ENCODE peak calls at places on chromosomes 2 and 18, in four cellular contexts. R, U, F and Q are unnamed samples.
A peak's percentile ranks its signal among the peaks of the same experiment; 100 is the strongest.

GRCh38 chr18:8272254-8272653 is 337.0 kb upstream of the RAB12 start:
- DNase-seq in F (no peak), U (no peak), R (no peak), Q (no peak)

GRCh38 chr2:159595410-159596046 is 20.8 kb downstream of the BAZ2B start:
- DNase-seq in F (no peak), U (no peak), R (peak; percentile 35), Q (no peak)

GRCh38 chr18:6743988-6744387 is 14.5 kb downstream of the ARHGAP28 start:
- DNase-seq in F (no peak), U (no peak), R (no peak), Q (no peak)

GRCh38 chr2:99803846-99804245 is 314.0 kb upstream of the REV1 start:
- DNase-seq in U (no peak), F (no peak), R (no peak), Q (no peak)

GRCh38 chr2:209331291-209331844 is 92.5 kb upstream of the MAP2 start:
- DNase-seq in R (peak; percentile 28), F (no peak), U (no peak), Q (peak; percentile 81)

GRCh38 chr2:16135913-16136310 is 195.6 kb downstream of the MYCN start:
- DNase-seq in U (no peak), R (no peak), F (no peak), Q (no peak)

GRCh38 chr2:505931-506330 is 171.3 kb downstream of the TMEM18 start:
- DNase-seq in R (no peak), U (peak; percentile 45), F (no peak), Q (no peak)

GRCh38 chr2:159044804-159045286 is 76.4 kb downstream of the TANC1 start:
- DNase-seq in U (no peak), R (no peak), F (no peak), Q (peak; percentile 72)

GRCh38 chr2:14427982-14428567 is 204.4 kb upstream of the LRATD1 start:
- DNase-seq in U (no peak), F (no peak), R (peak; percentile 53), Q (no peak)

GRCh38 chr2:31877008-31877407 is 133.8 kb downstream of the MEMO1 start:
- DNase-seq in U (no peak), F (no peak), R (peak; percentile 73), Q (no peak)

GRCh38 chr2:174901075-174901474 is 104.1 kb downstream of the CHN1 start:
- DNase-seq in R (peak; percentile 36), U (no peak), F (no peak), Q (peak; percentile 29)

GRCh38 chr18:32351014-32351413 is 119.7 kb downstream of the GAREM1 start:
- DNase-seq in R (peak; percentile 26), U (no peak), F (no peak), Q (no peak)

GRCh38 chr2:232389327-232389726 is 10.8 kb downstream of the ALPP start:
- DNase-seq in U (no peak), R (peak; percentile 6), F (no peak), Q (peak; percentile 70)

GRCh38 chr18:2905802-2906521 is 59.2 kb downstream of the EMILIN2 start:
- DNase-seq in U (peak; percentile 64), F (no peak), R (no peak), Q (peak; percentile 62)

GRCh38 chr2:161414385-161415040 is 1.6 kb upstream of the TBR1 start:
- DNase-seq in F (no peak), U (peak; percentile 67), R (peak; percentile 11), Q (peak; percentile 79)

GRCh38 chr2:224882291-224883171 is 159.7 kb downstream of the DOCK10 start:
- DNase-seq in U (no peak), F (no peak), R (peak; percentile 95), Q (no peak)

GRCh38 chr2:55338268-55338667 is 69.2 kb upstream of the MTIF2 start:
- DNase-seq in R (peak; percentile 67), F (no peak), U (no peak), Q (no peak)

GRCh38 chr18:56576826-56577573 is 61.4 kb downstream of the TXNL1 start:
- DNase-seq in U (no peak), F (no peak), R (peak; percentile 19), Q (peak; percentile 14)

GRCh38 chr18:66419400-66419799 is 184.5 kb downstream of the CDH19 start:
- DNase-seq in R (no peak), F (no peak), U (no peak), Q (no peak)

GRCh38 chr2:240983361-240983995 is 14.9 kb upstream of the SNED1 start:
- DNase-seq in U (peak; percentile 89), F (peak; percentile 68), R (peak; percentile 16), Q (peak; percentile 85)

GRCh38 chr2:64137567-64137966 is 6.7 kb downstream of the PELI1 start:
- DNase-seq in F (no peak), U (no peak), R (peak; percentile 26), Q (no peak)

GRCh38 chr2:170512271-170512670 is 202.9 kb upstream of the SP5 start:
- DNase-seq in U (no peak), R (no peak), F (no peak), Q (no peak)

GRCh38 chr2:101038455-101039255 is 36.6 kb downstream of the RPL31 start:
- DNase-seq in F (no peak), U (peak; percentile 57), R (no peak), Q (peak; percentile 75)

GRCh38 chr2:60413819-60414178 is 139.7 kb downstream of the BCL11A start:
- DNase-seq in F (no peak), R (no peak), U (no peak), Q (no peak)

GRCh38 chr2:237486819-237487448 is at the start of gene MLPH:
- DNase-seq in R (peak; percentile 43), U (no peak), F (no peak), Q (no peak)

GRCh38 chr2:20661981-20662937 is 4.7 kb upstream of the GDF7 start:
- DNase-seq in R (no peak), U (no peak), F (no peak), Q (no peak)

GRCh38 chr2:240564571-240565266 is 3.6 kb upstream of the RNPEPL1 start:
- DNase-seq in F (no peak), U (peak; percentile 16), R (peak; percentile 88), Q (no peak)

GRCh38 chr2:241865957-241866858 is 3.3 kb upstream of the RTP5 start:
- DNase-seq in R (peak; percentile 16), U (peak; percentile 63), F (no peak), Q (peak; percentile 67)

GRCh38 chr2:197576631-197577030 is 60.8 kb downstream of the MOB4 start:
- DNase-seq in R (peak; percentile 40), F (no peak), U (no peak), Q (peak; percentile 88)

GRCh38 chr18:48534364-48534763 is 4.5 kb upstream of the CTIF start:
- DNase-seq in R (peak; percentile 83), F (no peak), U (peak; percentile 13), Q (peak; percentile 27)

GRCh38 chr18:48535956-48536355 is 2.9 kb upstream of the CTIF start:
- DNase-seq in R (no peak), U (peak; percentile 14), F (no peak), Q (no peak)

GRCh38 chr18:48538531-48539405 is at the start of gene CTIF:
- DNase-seq in F (peak; percentile 93), U (peak; percentile 97), R (peak; percentile 96), Q (peak; percentile 100)

GRCh38 chr18:48533340-48534093 is 5.3 kb upstream of the CTIF start:
- DNase-seq in F (no peak), R (no peak), U (no peak), Q (peak; percentile 56)

GRCh38 chr18:48536516-48536915 is 2.3 kb upstream of the CTIF start:
- DNase-seq in U (peak; percentile 23), F (no peak), R (no peak), Q (no peak)
- H4K5ac ChIP-seq in U (no peak overlapping the region), F (no peak overlapping the region), R (no peak overlapping the region), Q (no peak overlapping the region)

GRCh38 chr2:187748958-187749357 is 194.7 kb upstream of the TFPI start:
- DNase-seq in R (no peak), U (no peak), F (no peak), Q (no peak)
- H3K18ac ChIP-seq in R (no peak overlapping the region), U (no peak overlapping the region), F (no peak overlapping the region), Q (no peak overlapping the region)

GRCh38 chr2:219571311-219572236 is at the start of gene OBSL1:
- DNase-seq in R (peak; percentile 70), U (peak; percentile 94), F (no peak), Q (peak; percentile 97)
- H4K5ac ChIP-seq in R (peak within 1 kb of the TSS; percentile 80), U (no peak within 1 kb of the TSS), F (peak within 1 kb of the TSS; percentile 79), Q (no peak within 1 kb of the TSS)

DNA sequence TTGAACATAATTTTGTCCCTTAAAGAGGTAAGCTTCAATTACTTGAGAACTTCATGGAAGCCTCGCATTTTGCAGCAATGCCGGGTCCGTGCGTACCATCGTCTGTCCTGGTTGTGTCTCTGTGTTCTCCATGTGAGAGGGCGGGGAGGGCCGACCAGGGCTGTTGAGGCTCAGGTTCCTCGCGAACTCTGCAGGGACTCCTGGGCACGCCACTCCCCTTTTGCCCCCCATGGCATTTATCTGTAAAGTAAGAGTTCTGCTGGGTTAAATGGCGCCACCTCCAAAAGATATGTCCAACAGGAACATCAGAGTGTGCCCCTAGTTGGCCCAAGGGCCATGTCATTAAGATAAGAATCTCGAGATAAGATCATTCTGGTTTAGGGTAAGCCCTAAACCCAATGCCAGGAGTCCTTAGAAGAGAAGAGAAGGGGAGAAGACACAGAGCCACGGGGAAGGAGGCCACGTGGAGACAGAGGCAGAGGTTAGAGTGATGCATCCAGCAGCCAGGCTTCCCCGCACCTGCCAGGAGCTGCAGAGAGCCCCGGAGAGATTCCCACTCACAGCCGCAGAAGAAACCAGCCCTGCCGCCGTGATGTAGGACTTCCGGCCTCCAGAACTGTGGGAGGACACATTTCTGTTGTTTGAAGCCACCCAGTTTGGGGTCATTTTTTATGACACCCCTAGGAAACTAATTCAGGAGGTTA is 156.2 kb downstream of the TWIST2 start:
- DNase-seq in U (no peak), R (no peak), F (no peak), Q (no peak)
- H3K18ac ChIP-seq in U (no peak overlapping the region), R (no peak overlapping the region), F (no peak overlapping the region), Q (no peak overlapping the region)

GRCh38 chr2:186460465-186460864 is 25.6 kb upstream of the ZC3H15 start:
- DNase-seq in U (no peak), R (peak; percentile 32), F (no peak), Q (peak; percentile 53)
- H4K5ac ChIP-seq in U (no peak overlapping the region), R (no peak overlapping the region), F (no peak overlapping the region), Q (no peak overlapping the region)

GRCh38 chr18:9987355-9987754 is 73.5 kb downstream of the VAPA start:
- DNase-seq in F (no peak), R (no peak), U (no peak), Q (no peak)

GRCh38 chr18:9984025-9984424 is 70.2 kb downstream of the VAPA start:
- DNase-seq in U (no peak), F (no peak), R (no peak), Q (no peak)

GRCh38 chr18:9987931-9988330 is 74.1 kb downstream of the VAPA start:
- DNase-seq in R (no peak), F (no peak), U (no peak), Q (no peak)

GRCh38 chr18:9986156-9986930 is 72.5 kb downstream of the VAPA start:
- DNase-seq in F (no peak), R (no peak), U (no peak), Q (no peak)

GRCh38 chr18:9985641-9986040 is 71.8 kb downstream of the VAPA start:
- DNase-seq in R (no peak), U (no peak), F (no peak), Q (no peak)
- H3K18ac ChIP-seq in R (no peak overlapping the region), U (no peak overlapping the region), F (no peak overlapping the region), Q (no peak overlapping the region)